ENCODE peak calls at places on chromosomes 11 and 22, in six cellular contexts. One of them, this sample, is unnamed.
A peak's percentile ranks its signal among the peaks of the same experiment; 100 is the strongest.

GRCh38 chr11:1117970-1118369 is 39.8 kb upstream of the MUC5AC start:
- DNase-seq in fibroblast of lung: no peak
- DNase-seq in RWPE2: peak; percentile 26
- DNase-seq in suprapubic skin: peak; percentile 56
- DNase-seq in CD4-positive, alpha-beta T cell: no peak
- DNase-seq in DND-41: no peak
- DNase-seq in this sample: peak; percentile 11

GRCh38 chr11:12802418-12803085 is 128.3 kb downstream of the TEAD1 start:
- DNase-seq in fibroblast of lung: peak; percentile 67
- DNase-seq in RWPE2: peak; percentile 97
- DNase-seq in suprapubic skin: no peak
- DNase-seq in CD4-positive, alpha-beta T cell: no peak
- DNase-seq in DND-41: no peak
- DNase-seq in this sample: no peak

GRCh38 chr22:19213496-19214473 is 35.2 kb upstream of the SLC25A1 start:
- DNase-seq in fibroblast of lung: peak; percentile 72
- DNase-seq in RWPE2: no peak
- DNase-seq in suprapubic skin: peak; percentile 37
- DNase-seq in CD4-positive, alpha-beta T cell: no peak
- DNase-seq in DND-41: no peak
- DNase-seq in this sample: no peak

GRCh38 chr11:134577801-134578200 is 165.8 kb upstream of the B3GAT1 start:
- DNase-seq in fibroblast of lung: no peak
- DNase-seq in RWPE2: no peak
- DNase-seq in suprapubic skin: no peak
- DNase-seq in CD4-positive, alpha-beta T cell: no peak
- DNase-seq in DND-41: no peak
- DNase-seq in this sample: no peak

GRCh38 chr11:97965849-97966646 is 1054.7 kb upstream of the CNTN5 start:
- DNase-seq in fibroblast of lung: peak; percentile 84
- DNase-seq in RWPE2: no peak
- DNase-seq in suprapubic skin: no peak
- DNase-seq in CD4-positive, alpha-beta T cell: no peak
- DNase-seq in DND-41: no peak
- DNase-seq in this sample: no peak

GRCh38 chr11:66115638-66116410 is 45.8 kb downstream of the PACS1 start:
- DNase-seq in fibroblast of lung: no peak
- DNase-seq in RWPE2: no peak
- DNase-seq in suprapubic skin: no peak
- DNase-seq in CD4-positive, alpha-beta T cell: no peak
- DNase-seq in DND-41: no peak
- DNase-seq in this sample: no peak

GRCh38 chr11:119378851-119379465 is 2.5 kb downstream of the USP2 start:
- DNase-seq in fibroblast of lung: no peak
- DNase-seq in RWPE2: no peak
- DNase-seq in suprapubic skin: no peak
- DNase-seq in CD4-positive, alpha-beta T cell: no peak
- DNase-seq in DND-41: no peak
- DNase-seq in this sample: no peak

GRCh38 chr11:19025799-19026406 is 34.6 kb downstream of the MRGPRX2 start:
- DNase-seq in fibroblast of lung: no peak
- DNase-seq in RWPE2: no peak
- DNase-seq in suprapubic skin: no peak
- DNase-seq in CD4-positive, alpha-beta T cell: no peak
- DNase-seq in DND-41: no peak
- DNase-seq in this sample: no peak

GRCh38 chr22:45671051-45671782 is 417 bp upstream of the ATXN10 start:
- DNase-seq in fibroblast of lung: no peak
- DNase-seq in RWPE2: no peak
- DNase-seq in suprapubic skin: no peak
- DNase-seq in CD4-positive, alpha-beta T cell: no peak
- DNase-seq in DND-41: peak; percentile 10
- DNase-seq in this sample: no peak

GRCh38 chr11:68106165-68106940 is 14.8 kb downstream of the CHKA start:
- DNase-seq in fibroblast of lung: no peak
- DNase-seq in RWPE2: no peak
- DNase-seq in suprapubic skin: no peak
- DNase-seq in CD4-positive, alpha-beta T cell: no peak
- DNase-seq in DND-41: no peak
- DNase-seq in this sample: no peak

GRCh38 chr11:126007263-126007662 is 55.4 kb downstream of the CDON start:
- DNase-seq in fibroblast of lung: peak; percentile 52
- DNase-seq in RWPE2: no peak
- DNase-seq in suprapubic skin: no peak
- DNase-seq in CD4-positive, alpha-beta T cell: no peak
- DNase-seq in DND-41: no peak
- DNase-seq in this sample: no peak

GRCh38 chr11:65479184-65480145 is 19.4 kb upstream of the MALAT1 start:
- DNase-seq in fibroblast of lung: peak; percentile 93
- DNase-seq in RWPE2: no peak
- DNase-seq in suprapubic skin: peak; percentile 83
- DNase-seq in CD4-positive, alpha-beta T cell: no peak
- DNase-seq in DND-41: no peak
- DNase-seq in this sample: peak; percentile 79

GRCh38 chr11:61294717-61295595 is at the start of gene VWCE:
- DNase-seq in fibroblast of lung: peak; percentile 51
- DNase-seq in RWPE2: no peak
- DNase-seq in suprapubic skin: no peak
- DNase-seq in CD4-positive, alpha-beta T cell: peak; percentile 35
- DNase-seq in DND-41: peak; percentile 61
- DNase-seq in this sample: peak; percentile 58

GRCh38 chr11:67520856-67521824 is 2.1 kb downstream of the CABP2 start:
- DNase-seq in fibroblast of lung: no peak
- DNase-seq in RWPE2: no peak
- DNase-seq in suprapubic skin: peak; percentile 77
- DNase-seq in CD4-positive, alpha-beta T cell: no peak
- DNase-seq in DND-41: no peak
- DNase-seq in this sample: peak; percentile 22

GRCh38 chr11:23727821-23728220 is 769.0 kb upstream of the LUZP2 start:
- DNase-seq in fibroblast of lung: peak; percentile 46
- DNase-seq in RWPE2: no peak
- DNase-seq in suprapubic skin: no peak
- DNase-seq in CD4-positive, alpha-beta T cell: no peak
- DNase-seq in DND-41: no peak
- DNase-seq in this sample: no peak

GRCh38 chr11:64314805-64315561 is 2.4 kb downstream of the TRMT112 start:
- DNase-seq in fibroblast of lung: no peak
- DNase-seq in RWPE2: peak; percentile 46
- DNase-seq in suprapubic skin: no peak
- DNase-seq in CD4-positive, alpha-beta T cell: no peak
- DNase-seq in DND-41: no peak
- DNase-seq in this sample: no peak

GRCh38 chr11:124869856-124870387 is 4.7 kb downstream of the ROBO3 start:
- DNase-seq in fibroblast of lung: no peak
- DNase-seq in RWPE2: no peak
- DNase-seq in suprapubic skin: no peak
- DNase-seq in CD4-positive, alpha-beta T cell: no peak
- DNase-seq in DND-41: no peak
- DNase-seq in this sample: no peak

GRCh38 chr11:66881436-66881835 is 24.6 kb downstream of the LRFN4 start:
- DNase-seq in fibroblast of lung: no peak
- DNase-seq in RWPE2: peak; percentile 40
- DNase-seq in suprapubic skin: no peak
- DNase-seq in CD4-positive, alpha-beta T cell: no peak
- DNase-seq in DND-41: no peak
- DNase-seq in this sample: no peak

DNA sequence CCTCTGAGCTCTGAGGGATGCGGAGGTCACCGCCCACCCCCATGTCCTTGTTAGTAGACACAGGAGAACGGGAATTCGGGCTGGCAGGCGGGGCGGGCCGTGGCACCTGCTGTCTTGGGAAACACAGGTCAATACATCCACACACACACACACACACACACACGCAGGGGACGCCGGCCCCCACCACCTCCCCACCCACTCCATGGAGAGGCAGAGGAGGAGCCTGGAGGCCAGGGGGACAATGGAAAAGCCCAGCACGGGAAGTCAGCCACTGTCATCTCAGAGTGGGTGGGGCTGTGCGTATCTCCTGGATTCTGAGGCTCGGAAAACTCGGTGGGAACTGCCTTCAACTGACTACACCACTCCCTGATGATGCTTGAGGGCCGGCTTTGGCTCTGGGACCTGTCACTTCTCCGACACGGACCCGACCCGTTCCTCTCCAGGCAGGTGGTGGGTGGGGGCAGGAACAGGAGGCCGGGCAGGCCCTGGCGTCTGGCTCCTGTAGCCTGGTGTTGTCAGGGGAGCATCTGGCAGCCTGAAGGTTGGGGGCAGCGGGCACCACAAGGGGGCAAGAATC is 18.5 kb upstream of the TMEM184B start:
- DNase-seq in fibroblast of lung: no peak
- DNase-seq in RWPE2: no peak
- DNase-seq in suprapubic skin: no peak
- DNase-seq in CD4-positive, alpha-beta T cell: no peak
- DNase-seq in DND-41: no peak
- DNase-seq in this sample: no peak
- TF ChIP-seq CTCF in fibroblast of lung: no peak
- TF ChIP-seq CTCF in RWPE2: no peak
- TF ChIP-seq CTCF in suprapubic skin: no peak
- TF ChIP-seq CTCF in CD4-positive, alpha-beta T cell: no peak
- TF ChIP-seq CTCF in DND-41: peak; percentile 26
- TF ChIP-seq CTCF in this sample: no peak

DNA sequence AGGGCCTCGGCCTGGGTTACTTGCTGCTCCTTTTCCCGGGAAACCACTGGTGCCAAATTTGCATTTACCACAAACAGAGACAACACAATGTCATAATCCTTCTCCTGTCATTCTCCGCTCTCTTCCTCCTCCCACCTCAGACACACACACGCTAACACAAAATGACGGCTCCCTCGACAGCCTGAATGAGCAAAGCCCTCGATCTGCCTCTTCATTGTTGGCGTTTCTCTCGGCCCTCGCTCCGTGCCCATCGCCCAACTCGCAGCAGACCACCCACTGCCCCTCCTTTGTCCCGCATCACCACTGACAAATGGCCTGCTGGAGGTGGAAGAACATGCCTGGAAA is 12.5 kb upstream of the TCF20 start:
- DNase-seq in fibroblast of lung: no peak
- DNase-seq in RWPE2: no peak
- DNase-seq in suprapubic skin: no peak
- DNase-seq in CD4-positive, alpha-beta T cell: no peak
- DNase-seq in DND-41: no peak
- DNase-seq in this sample: no peak
- H3K27ac ChIP-seq in fibroblast of lung: no peak overlapping the region
- H3K27ac ChIP-seq in RWPE2: no peak overlapping the region
- H3K27ac ChIP-seq in suprapubic skin: no peak overlapping the region
- H3K27ac ChIP-seq in CD4-positive, alpha-beta T cell: no peak overlapping the region
- H3K27ac ChIP-seq in DND-41: no peak overlapping the region
- H3K27ac ChIP-seq in this sample: peak overlapping the region; percentile 67

DNA sequence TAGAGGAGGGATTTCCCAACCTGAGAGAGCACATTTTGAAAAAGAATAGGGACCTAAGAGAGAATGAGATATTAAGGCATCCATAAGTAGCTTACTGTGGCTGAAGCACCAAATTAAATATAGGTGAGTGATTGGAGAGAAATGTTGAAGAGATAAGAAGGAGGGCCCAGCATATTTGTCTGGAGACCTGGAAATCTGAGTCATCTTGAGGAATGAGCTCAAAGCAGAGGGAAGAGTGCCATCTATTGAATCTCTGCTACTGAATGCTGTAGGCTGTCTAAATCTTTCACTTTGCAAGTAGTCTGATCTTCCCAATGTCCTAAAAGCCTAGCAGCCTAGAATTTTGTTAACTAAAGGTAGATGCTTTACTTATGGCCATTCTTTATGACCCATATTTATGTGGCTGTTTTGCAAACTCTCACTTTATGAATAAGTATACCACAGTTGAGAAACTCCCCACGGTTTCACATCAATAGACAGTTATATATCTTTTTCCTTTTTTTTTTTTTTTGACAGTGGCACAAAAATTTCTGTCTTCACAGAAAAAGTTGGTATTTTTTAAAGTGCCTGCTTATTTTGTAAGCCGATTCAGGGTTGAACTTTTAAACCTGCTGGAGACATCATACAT is 2093.5 kb downstream of the LRRC4C start:
- DNase-seq in fibroblast of lung: peak; percentile 2
- DNase-seq in RWPE2: no peak
- DNase-seq in suprapubic skin: no peak
- DNase-seq in CD4-positive, alpha-beta T cell: no peak
- DNase-seq in DND-41: no peak
- DNase-seq in this sample: no peak
- TF ChIP-seq CTCF in fibroblast of lung: no peak
- TF ChIP-seq CTCF in RWPE2: peak; percentile 79
- TF ChIP-seq CTCF in suprapubic skin: no peak
- TF ChIP-seq CTCF in CD4-positive, alpha-beta T cell: no peak
- TF ChIP-seq CTCF in DND-41: peak; percentile 48
- TF ChIP-seq CTCF in this sample: peak; percentile 38

DNA sequence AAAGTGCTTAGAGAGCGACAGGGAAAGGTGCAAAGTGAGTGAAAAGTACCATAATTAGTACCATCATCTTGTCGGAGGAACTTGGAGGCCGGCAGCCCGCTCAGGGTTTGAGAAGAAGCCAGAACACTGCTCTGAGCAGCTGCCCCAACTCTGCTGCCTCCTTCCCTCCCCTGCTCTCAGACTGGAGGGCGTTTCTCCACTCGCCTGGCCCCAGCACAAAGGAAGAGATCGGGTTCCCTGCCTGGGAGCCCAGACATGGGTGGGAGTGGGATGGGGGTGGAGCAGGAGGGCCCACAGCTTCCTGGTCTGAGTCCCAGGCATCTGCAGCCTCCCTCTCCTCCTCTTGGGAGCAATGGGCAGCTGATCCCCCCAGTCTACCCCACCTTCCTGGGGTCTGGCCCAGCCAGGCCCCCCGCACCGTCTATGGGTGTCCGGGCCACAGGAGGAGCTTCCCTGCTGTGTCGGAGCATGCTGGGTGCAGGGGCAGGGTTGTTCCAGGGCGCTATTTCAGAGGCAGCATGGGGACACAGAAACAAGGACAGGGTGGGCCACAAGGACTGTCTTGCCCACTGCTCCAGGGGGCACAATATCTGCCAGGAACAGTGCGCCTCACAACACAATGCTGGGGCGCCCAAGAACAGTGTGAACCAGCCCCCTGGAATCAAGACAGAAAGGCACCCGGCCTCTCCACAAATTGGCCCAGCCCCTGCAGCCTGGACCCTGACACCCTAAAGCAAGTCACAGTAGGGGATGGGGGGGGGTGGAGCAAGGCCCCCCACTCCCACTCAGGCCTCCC is 4.8 kb downstream of the LIF start:
- DNase-seq in fibroblast of lung: peak; percentile 71
- DNase-seq in RWPE2: no peak
- DNase-seq in suprapubic skin: no peak
- DNase-seq in CD4-positive, alpha-beta T cell: no peak
- DNase-seq in DND-41: no peak
- DNase-seq in this sample: no peak
- H3K27ac ChIP-seq in fibroblast of lung: peak overlapping the region; percentile 48
- H3K27ac ChIP-seq in RWPE2: no peak overlapping the region
- H3K27ac ChIP-seq in suprapubic skin: no peak overlapping the region
- H3K27ac ChIP-seq in CD4-positive, alpha-beta T cell: no peak overlapping the region
- H3K27ac ChIP-seq in DND-41: no peak overlapping the region
- H3K27ac ChIP-seq in this sample: no peak overlapping the region

DNA sequence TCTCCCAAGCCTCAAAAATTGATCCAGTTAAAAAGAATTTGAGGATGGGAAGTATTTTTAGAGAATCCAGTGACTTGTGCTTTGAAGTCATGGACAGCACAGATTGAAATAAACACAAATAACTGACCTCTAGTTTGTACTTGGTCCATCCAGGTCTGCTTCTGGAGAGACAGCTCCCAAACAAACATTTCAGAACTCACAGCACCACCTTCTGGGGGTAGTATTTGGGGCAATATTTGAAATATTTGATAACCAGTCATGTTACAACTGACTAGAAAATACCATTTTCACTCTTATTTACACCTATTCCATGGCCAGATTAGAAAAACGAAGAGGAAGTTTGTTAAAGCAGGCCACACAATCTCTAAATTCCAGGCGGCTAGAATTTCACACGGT is 56.2 kb downstream of the CTSC start:
- DNase-seq in fibroblast of lung: peak; percentile 8
- DNase-seq in RWPE2: no peak
- DNase-seq in suprapubic skin: no peak
- DNase-seq in CD4-positive, alpha-beta T cell: no peak
- DNase-seq in DND-41: no peak
- DNase-seq in this sample: no peak
- TF ChIP-seq CTCF in fibroblast of lung: peak; percentile 12
- TF ChIP-seq CTCF in RWPE2: peak; percentile 51
- TF ChIP-seq CTCF in suprapubic skin: no peak
- TF ChIP-seq CTCF in CD4-positive, alpha-beta T cell: no peak
- TF ChIP-seq CTCF in DND-41: no peak
- TF ChIP-seq CTCF in this sample: no peak